ENCODE peak calls at places on chromosomes 7 and 10, in seven cellular contexts. B, I, X, F, W, R and T are unnamed samples.

GRCh38 chr7:114959931-114960330 is 38.0 kb downstream of the MDFIC start:
- DNase-seq in B (no peak), I (peak; percentile 42), X (no peak), F (no peak), W (no peak), R (no peak), T (no peak)

GRCh38 chr10:71685554-71686202 is 33.9 kb downstream of the C10orf105 start:
- DNase-seq in B (no peak), I (no peak), X (no peak), F (no peak), W (no peak), R (no peak), T (no peak)

GRCh38 chr7:94295805-94296204 is 98.9 kb upstream of the COL1A2 start:
- DNase-seq in B (no peak), I (peak; percentile 79), X (peak; percentile 75), F (no peak), W (no peak), R (peak; percentile 60), T (no peak)

GRCh38 chr7:27097686-27098492 is 2.1 kb upstream of the HOXA1 start:
- DNase-seq in B (no peak), I (peak; percentile 49), X (peak; percentile 58), F (no peak), W (no peak), R (no peak), T (no peak)

GRCh38 chr10:102240467-102241036 is 760 bp downstream of the PITX3 start:
- DNase-seq in B (no peak), I (no peak), X (no peak), F (peak; percentile 72), W (peak; percentile 44), R (no peak), T (peak; percentile 38)

GRCh38 chr7:139647085-139647484 is 123.6 kb downstream of the CLEC2L start:
- DNase-seq in B (no peak), I (peak; percentile 39), X (no peak), F (no peak), W (no peak), R (no peak), T (no peak)

GRCh38 chr10:27998178-27998953 is 513 bp downstream of the ODAD2 start:
- DNase-seq in B (no peak), I (peak; percentile 36), X (peak; percentile 51), F (no peak), W (peak; percentile 16), R (no peak), T (peak; percentile 74)

GRCh38 chr7:82335927-82336326 is 107.7 kb downstream of the CACNA2D1 start:
- DNase-seq in B (no peak), I (peak; percentile 14), X (no peak), F (no peak), W (no peak), R (no peak), T (no peak)

GRCh38 chr7:121994625-121995410 is 121.9 kb downstream of the PTPRZ1 start:
- DNase-seq in B (peak; percentile 41), I (peak; percentile 59), X (peak; percentile 69), F (no peak), W (peak; percentile 15), R (peak; percentile 16), T (peak; percentile 60)

GRCh38 chr7:30548762-30549344 is 44.2 kb upstream of the GGCT start:
- DNase-seq in B (peak; percentile 75), I (peak; percentile 53), X (peak; percentile 82), F (no peak), W (peak; percentile 51), R (no peak), T (peak; percentile 79)

GRCh38 chr10:122460891-122461293 is 461 bp upstream of the HTRA1 start:
- DNase-seq in B (no peak), I (no peak), X (peak; percentile 34), F (no peak), W (no peak), R (no peak), T (no peak)

GRCh38 chr10:69786791-69787190 is 14.9 kb upstream of the COL13A1 start:
- DNase-seq in B (no peak), I (no peak), X (peak; percentile 66), F (no peak), W (no peak), R (no peak), T (no peak)
- TF ChIP-seq CTCF in B (no peak), I (peak; percentile 36), X (peak; percentile 49), F (peak; percentile 13), W (peak; percentile 39), R (peak; percentile 54), T (no peak)

GRCh38 chr7:151708610-151709009 is 168.3 kb downstream of the PRKAG2 start:
- DNase-seq in B (no peak), I (no peak), X (no peak), F (no peak), W (peak; percentile 53), R (no peak), T (no peak)

GRCh38 chr7:151705744-151706567 is 171.0 kb downstream of the PRKAG2 start:
- DNase-seq in B (no peak), I (peak; percentile 47), X (peak; percentile 60), F (no peak), W (peak; percentile 59), R (no peak), T (no peak)

GRCh38 chr7:151709141-151710038 is 167.5 kb downstream of the PRKAG2 start:
- DNase-seq in B (no peak), I (no peak), X (no peak), F (no peak), W (no peak), R (no peak), T (no peak)

GRCh38 chr7:151706568-151707469 is 170.1 kb downstream of the PRKAG2 start:
- DNase-seq in B (no peak), I (no peak), X (no peak), F (no peak), W (no peak), R (no peak), T (no peak)

DNA sequence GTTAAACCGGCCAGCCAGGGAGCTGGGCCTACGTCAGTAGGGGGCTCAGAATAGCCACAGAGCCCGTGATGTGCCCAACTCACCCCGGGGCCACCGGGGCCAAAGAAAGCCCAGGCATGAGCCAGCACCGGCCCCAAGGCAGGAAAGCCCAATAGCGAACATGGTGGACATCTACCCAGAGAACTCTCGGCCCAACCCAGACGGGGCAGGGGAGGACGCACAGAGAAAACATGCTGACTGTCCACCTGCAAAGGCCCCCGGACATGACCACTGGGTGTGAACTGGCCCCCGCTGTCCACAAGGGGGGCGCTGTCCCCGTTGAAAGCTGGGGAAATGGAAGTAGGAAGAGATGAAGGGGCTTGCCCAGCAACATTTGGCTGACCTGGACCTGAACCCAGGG is 169.2 kb downstream of the PRKAG2 start:
- DNase-seq in B (no peak), I (no peak), X (no peak), F (no peak), W (no peak), R (no peak), T (no peak)
- TF ChIP-seq CTCF in B (no peak), I (no peak), X (no peak), F (no peak), W (no peak), R (no peak), T (no peak)

GRCh38 chr10:33414841-33415240 is 80.4 kb upstream of the NRP1 start:
- DNase-seq in B (no peak), I (no peak), X (no peak), F (no peak), W (no peak), R (no peak), T (no peak)

GRCh38 chr10:33410860-33411234 is 76.4 kb upstream of the NRP1 start:
- DNase-seq in B (no peak), I (no peak), X (no peak), F (no peak), W (no peak), R (no peak), T (no peak)

GRCh38 chr10:33412261-33413092 is 78.0 kb upstream of the NRP1 start:
- DNase-seq in B (no peak), I (peak; percentile 94), X (peak; percentile 3), F (no peak), W (peak; percentile 48), R (peak; percentile 54), T (no peak)

GRCh38 chr10:33410096-33410859 is 75.8 kb upstream of the NRP1 start:
- DNase-seq in B (no peak), I (no peak), X (no peak), F (no peak), W (no peak), R (no peak), T (no peak)

DNA sequence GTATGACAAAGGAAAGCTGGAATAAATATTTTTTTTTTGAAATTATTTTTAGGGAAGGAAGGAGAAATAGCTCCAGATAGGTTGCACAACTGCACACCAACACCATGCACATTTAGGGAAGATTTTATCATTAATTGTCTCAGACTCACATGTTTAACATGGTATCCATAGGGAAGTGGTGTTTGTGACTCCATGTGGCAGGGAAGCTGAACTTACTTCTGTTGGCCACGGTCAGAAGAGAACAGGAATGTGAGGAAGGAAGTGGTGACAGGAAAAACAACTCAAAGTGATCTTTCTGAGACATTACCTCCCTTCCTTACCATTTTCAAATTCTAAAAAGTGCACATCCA is 78.6 kb upstream of the NRP1 start:
- DNase-seq in B (no peak), I (no peak), X (peak; percentile 9), F (no peak), W (no peak), R (no peak), T (no peak)
- TF ChIP-seq CTCF in B (no peak), I (no peak), X (no peak), F (no peak), W (no peak), R (no peak), T (no peak)

DNA sequence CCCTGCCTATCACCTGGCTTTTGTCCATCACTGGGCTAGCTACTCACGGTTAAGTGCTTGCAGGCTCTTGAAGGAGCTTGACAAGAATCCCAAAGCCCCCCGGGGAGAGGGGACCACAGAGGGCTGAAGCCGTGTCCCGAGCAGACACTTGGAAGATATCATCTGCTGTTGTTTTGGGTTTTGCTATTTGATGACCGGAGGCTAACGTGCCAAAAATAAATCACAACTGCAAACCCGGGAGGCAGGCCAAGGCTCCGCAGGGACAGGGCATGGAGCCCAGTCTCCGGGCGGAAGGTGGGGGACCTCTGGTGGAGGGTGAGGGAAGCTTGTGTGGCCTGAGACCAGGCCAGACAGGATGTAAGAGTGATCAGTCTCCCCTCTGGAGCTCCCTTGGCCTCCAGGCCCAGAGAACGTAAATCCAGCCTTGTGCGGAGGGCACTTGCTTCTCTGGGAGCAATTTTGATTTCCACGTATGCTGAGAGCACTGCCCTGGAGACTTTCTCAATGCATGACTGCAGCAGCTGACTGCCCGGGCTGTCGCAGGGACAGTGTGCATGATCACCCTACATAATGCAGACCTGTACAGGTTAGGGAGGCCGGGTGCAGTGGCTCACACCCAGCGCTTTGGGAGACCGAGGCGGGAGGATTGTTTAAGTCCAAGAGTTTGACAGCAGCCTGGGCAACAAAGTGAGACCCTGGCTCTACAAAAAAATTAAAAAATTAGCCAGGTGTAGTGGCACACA is at the start of gene PHKG1:
- DNase-seq in B (peak; percentile 64), I (peak; percentile 72), X (peak; percentile 80), F (peak; percentile 91), W (peak; percentile 87), R (peak; percentile 67), T (peak; percentile 88)
- TF ChIP-seq CTCF in B (peak; percentile 28), I (peak; percentile 40), X (peak; percentile 36), F (peak; percentile 32), W (peak; percentile 75), R (peak; percentile 85), T (peak; percentile 55)

DNA sequence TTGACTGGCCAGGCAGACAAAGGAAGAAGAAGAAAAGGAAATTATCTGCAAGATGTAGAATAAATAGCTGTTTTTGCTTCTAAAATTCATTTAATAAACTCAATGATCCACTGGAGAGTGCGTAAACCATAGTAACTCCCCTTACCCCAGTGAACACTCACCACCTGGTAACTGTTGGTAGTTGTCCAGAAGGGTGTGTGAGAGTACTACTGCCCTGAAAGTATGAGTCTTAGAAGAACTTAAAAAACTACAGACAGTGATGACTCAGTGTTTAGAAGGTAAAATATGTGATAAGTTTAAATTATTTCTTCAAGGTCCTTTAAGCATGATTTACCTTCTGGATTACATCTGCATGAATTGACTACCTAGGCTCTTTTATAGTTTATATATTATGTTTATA is 53.0 kb upstream of the SEMA3A start:
- DNase-seq in B (no peak), I (peak; percentile 89), X (no peak), F (no peak), W (no peak), R (no peak), T (no peak)
- TF ChIP-seq CTCF in B (no peak), I (no peak), X (no peak), F (no peak), W (no peak), R (no peak), T (no peak)